ENCODE peak calls at places on chromosomes 4 and X, in four cellular contexts. One of them, this sample, is unnamed.

GRCh38 chr4:153234923-153235322 is 30.7 kb downstream of the TRIM2 start:
- DNase-seq in effector memory CD4-positive, alpha-beta T cell: no peak
- DNase-seq in left kidney: no peak
- DNase-seq in heart right ventricle: no peak
- DNase-seq in this sample: no peak

GRCh38 chr4:140641789-140642439 is 73.2 kb upstream of the UCP1 start:
- DNase-seq in effector memory CD4-positive, alpha-beta T cell: no peak
- DNase-seq in left kidney: peak
- DNase-seq in heart right ventricle: no peak
- DNase-seq in this sample: no peak

GRCh38 chrX:154655786-154656185 is 2.4 kb upstream of the CTAG2 start:
- DNase-seq in effector memory CD4-positive, alpha-beta T cell: no peak
- DNase-seq in left kidney: no peak
- DNase-seq in heart right ventricle: no peak
- DNase-seq in this sample: no peak

GRCh38 chr4:125313497-125313896 is 1.3 kb upstream of the FAT4 start:
- DNase-seq in effector memory CD4-positive, alpha-beta T cell: no peak
- DNase-seq in left kidney: peak
- DNase-seq in heart right ventricle: no peak
- DNase-seq in this sample: peak

GRCh38 chrX:129984196-129984962 is 1.9 kb downstream of the BCORL1 start:
- DNase-seq in effector memory CD4-positive, alpha-beta T cell: peak
- DNase-seq in left kidney: peak
- DNase-seq in heart right ventricle: peak
- DNase-seq in this sample: no peak

GRCh38 chr4:75637176-75637575 is 6.8 kb upstream of the CDKL2 start:
- DNase-seq in effector memory CD4-positive, alpha-beta T cell: no peak
- DNase-seq in left kidney: peak
- DNase-seq in heart right ventricle: no peak
- DNase-seq in this sample: no peak

GRCh38 chr4:128220286-128221235 is 67.1 kb downstream of the PGRMC2 start:
- DNase-seq in effector memory CD4-positive, alpha-beta T cell: no peak
- DNase-seq in left kidney: peak
- DNase-seq in heart right ventricle: no peak
- DNase-seq in this sample: peak

GRCh38 chrX:77597090-77597489 is 149.9 kb downstream of the FGF16 start:
- DNase-seq in effector memory CD4-positive, alpha-beta T cell: no peak
- DNase-seq in left kidney: no peak
- DNase-seq in heart right ventricle: no peak
- DNase-seq in this sample: peak

GRCh38 chr4:75698162-75698962 is 25.2 kb upstream of the G3BP2 start:
- DNase-seq in effector memory CD4-positive, alpha-beta T cell: no peak
- DNase-seq in left kidney: no peak
- DNase-seq in heart right ventricle: no peak
- DNase-seq in this sample: no peak

GRCh38 chrX:47854474-47854873 is 17.8 kb downstream of the ZNF81 start:
- DNase-seq in effector memory CD4-positive, alpha-beta T cell: peak
- DNase-seq in left kidney: peak
- DNase-seq in heart right ventricle: no peak
- DNase-seq in this sample: peak

GRCh38 chr4:8334786-8335460 is 65.4 kb downstream of the HTRA3 start:
- DNase-seq in effector memory CD4-positive, alpha-beta T cell: no peak
- DNase-seq in left kidney: peak
- DNase-seq in heart right ventricle: no peak
- DNase-seq in this sample: no peak

GRCh38 chr4:73944061-73944875 is 37.6 kb downstream of the PF4 start:
- DNase-seq in effector memory CD4-positive, alpha-beta T cell: no peak
- DNase-seq in left kidney: peak
- DNase-seq in heart right ventricle: peak
- DNase-seq in this sample: peak

GRCh38 chrX:104564921-104565703 is 887 bp upstream of the IL1RAPL2 start:
- DNase-seq in effector memory CD4-positive, alpha-beta T cell: no peak
- DNase-seq in left kidney: peak
- DNase-seq in heart right ventricle: no peak
- DNase-seq in this sample: no peak

GRCh38 chr4:153156263-153156662 is 48.0 kb upstream of the TRIM2 start:
- DNase-seq in effector memory CD4-positive, alpha-beta T cell: no peak
- DNase-seq in left kidney: peak
- DNase-seq in heart right ventricle: no peak
- DNase-seq in this sample: peak

GRCh38 chr4:167282171-167282864 is 48.0 kb upstream of the SPOCK3 start:
- DNase-seq in effector memory CD4-positive, alpha-beta T cell: no peak
- DNase-seq in left kidney: no peak
- DNase-seq in heart right ventricle: no peak
- DNase-seq in this sample: no peak

GRCh38 chrX:129842510-129843208 is 1.0 kb downstream of the ZDHHC9 start:
- DNase-seq in effector memory CD4-positive, alpha-beta T cell: no peak
- DNase-seq in left kidney: peak
- DNase-seq in heart right ventricle: peak
- DNase-seq in this sample: peak

GRCh38 chrX:17741123-17741511 is 3.8 kb downstream of the SCML1 start:
- DNase-seq in effector memory CD4-positive, alpha-beta T cell: no peak
- DNase-seq in left kidney: peak
- DNase-seq in heart right ventricle: no peak
- DNase-seq in this sample: peak

GRCh38 chr4:10354225-10354624 is 103.0 kb downstream of the ZNF518B start:
- DNase-seq in effector memory CD4-positive, alpha-beta T cell: no peak
- DNase-seq in left kidney: no peak
- DNase-seq in heart right ventricle: no peak
- DNase-seq in this sample: peak

GRCh38 chr4:176189891-176190795 is 5.2 kb downstream of the SPATA4 start:
- DNase-seq in effector memory CD4-positive, alpha-beta T cell: no peak
- DNase-seq in left kidney: no peak
- DNase-seq in heart right ventricle: no peak
- DNase-seq in this sample: no peak

GRCh38 chrX:71515039-71515398 is 17.9 kb upstream of the OGT start:
- DNase-seq in effector memory CD4-positive, alpha-beta T cell: no peak
- DNase-seq in left kidney: no peak
- DNase-seq in heart right ventricle: peak
- DNase-seq in this sample: no peak

GRCh38 chr4:878796-879729 is 53.1 kb downstream of the GAK start:
- DNase-seq in effector memory CD4-positive, alpha-beta T cell: no peak
- DNase-seq in left kidney: no peak
- DNase-seq in heart right ventricle: no peak
- DNase-seq in this sample: no peak

GRCh38 chrX:31036895-31037294 is 34.9 kb downstream of the FTHL17 start:
- DNase-seq in effector memory CD4-positive, alpha-beta T cell: no peak
- DNase-seq in left kidney: peak
- DNase-seq in heart right ventricle: no peak
- DNase-seq in this sample: peak

GRCh38 chr4:2051086-2051485 is 8.0 kb upstream of the NAT8L start:
- DNase-seq in effector memory CD4-positive, alpha-beta T cell: no peak
- DNase-seq in left kidney: peak
- DNase-seq in heart right ventricle: no peak
- DNase-seq in this sample: no peak

GRCh38 chr4:17347445-17347844 is 164.4 kb downstream of the QDPR start:
- DNase-seq in effector memory CD4-positive, alpha-beta T cell: no peak
- DNase-seq in left kidney: peak
- DNase-seq in heart right ventricle: no peak
- DNase-seq in this sample: peak

GRCh38 chrX:65536291-65536690 is 1.7 kb upstream of the LAS1L start:
- DNase-seq in effector memory CD4-positive, alpha-beta T cell: no peak
- DNase-seq in left kidney: peak
- DNase-seq in heart right ventricle: no peak
- DNase-seq in this sample: peak

This sample was measured in NCI-H69.